ENCODE peak calls at places on chromosomes 5 and 9, in eight cellular contexts. G is WERI-Rb-1, W is A549, P is spleen, I is PC-3, E is MCF 10A, T is RWPE1, K is foreskin fibroblast. R is an unnamed sample.

GRCh38 chr9:107094370-107094769 is 188.7 kb upstream of the RAD23B start:
- DNase-seq in I (no peak), W (no peak), E (no peak), K (no peak), T (no peak), P (no peak), G (no peak), R (no peak)

GRCh38 chr9:86072393-86073016 is 26.9 kb downstream of the GOLM1 start:
- DNase-seq in K (peak; percentile 13), T (no peak), E (no peak), G (no peak), W (no peak), P (no peak), I (no peak), R (no peak)

GRCh38 chr5:58456486-58456885 is 3.4 kb downstream of the PLK2 start:
- DNase-seq in W (no peak), K (no peak), T (no peak), I (no peak), G (no peak), P (no peak), E (no peak), R (no peak)

GRCh38 chr9:92726971-92727715 is 37.5 kb downstream of the BICD2 start:
- DNase-seq in K (no peak), E (no peak), P (peak; percentile 51), T (no peak), I (no peak), G (peak; percentile 92), W (no peak), R (no peak)

GRCh38 chr5:107067391-107067790 is 603.3 kb downstream of the EFNA5 start:
- DNase-seq in I (no peak), E (no peak), K (no peak), G (no peak), T (no peak), W (no peak), P (no peak), R (no peak)

GRCh38 chr5:62284946-62285891 is 20.8 kb upstream of the KIF2A start:
- DNase-seq in E (no peak), P (no peak), G (no peak), K (no peak), W (no peak), I (no peak), T (no peak), R (no peak)

GRCh38 chr9:7206221-7206758 is 448.5 kb downstream of the KDM4C start:
- DNase-seq in E (no peak), P (no peak), G (no peak), I (no peak), K (no peak), T (no peak), W (no peak), R (no peak)

GRCh38 chr9:90180374-90180773 is 462.2 kb downstream of the DIRAS2 start:
- DNase-seq in W (no peak), T (no peak), G (no peak), P (no peak), E (no peak), I (no peak), K (no peak), R (no peak)

GRCh38 chr9:137956688-137957385 is 79.3 kb downstream of the CACNA1B start:
- DNase-seq in G (no peak), T (no peak), E (no peak), W (no peak), I (no peak), K (no peak), P (no peak), R (no peak)

GRCh38 chr9:72749276-72749675 is 203.6 kb downstream of the ALDH1A1 start:
- DNase-seq in K (no peak), T (no peak), G (no peak), E (no peak), W (no peak), P (no peak), I (no peak), R (no peak)

GRCh38 chr5:376951-377325 is 55.4 kb downstream of the AHRR start:
- DNase-seq in E (no peak), G (no peak), T (no peak), I (no peak), W (no peak), K (no peak), P (peak; percentile 30), R (no peak)

GRCh38 chr9:130036099-130036498 is 6.9 kb downstream of the FNBP1 start:
- DNase-seq in E (peak; percentile 30), K (peak; percentile 36), P (no peak), T (peak; percentile 45), G (no peak), W (no peak), I (peak; percentile 66), R (no peak)

GRCh38 chr5:107519900-107520354 is 150.8 kb downstream of the EFNA5 start:
- DNase-seq in G (no peak), P (no peak), T (peak; percentile 32), K (peak; percentile 53), W (no peak), E (no peak), I (peak; percentile 64), R (peak; percentile 55)

GRCh38 chr9:121297414-121297813 is 29.5 kb downstream of the GSN start:
- DNase-seq in I (no peak), T (no peak), E (no peak), K (no peak), P (no peak), G (no peak), W (no peak), R (no peak)

GRCh38 chr9:117737721-117738226 is 33.6 kb downstream of the TLR4 start:
- DNase-seq in E (no peak), P (no peak), I (no peak), W (no peak), G (peak; percentile 41), K (no peak), T (no peak), R (no peak)

GRCh38 chr5:14871084-14871572 is 450 bp downstream of the ANKH start:
- DNase-seq in I (no peak), K (no peak), P (peak; percentile 89), T (no peak), E (peak; percentile 24), W (no peak), G (peak; percentile 38), R (peak; percentile 12)

GRCh38 chr5:16807475-16807874 is 128.6 kb downstream of the MYO10 start:
- DNase-seq in E (no peak), T (no peak), G (no peak), P (no peak), K (no peak), W (no peak), I (no peak), R (no peak)

GRCh38 chr9:36134761-36135505 is 1.6 kb upstream of the GLIPR2 start:
- DNase-seq in G (no peak), I (no peak), W (no peak), P (no peak), E (no peak), T (no peak), K (no peak), R (no peak)

GRCh38 chr5:148401604-148402003 is 17.8 kb downstream of the FBXO38 start:
- DNase-seq in E (no peak), T (no peak), I (peak; percentile 66), K (no peak), W (no peak), P (no peak), G (no peak), R (no peak)

GRCh38 chr5:148394587-148395019 is 10.8 kb downstream of the FBXO38 start:
- DNase-seq in K (no peak), W (no peak), I (no peak), G (no peak), E (no peak), T (no peak), P (no peak), R (no peak)

GRCh38 chr5:148397968-148398595 is 14.3 kb downstream of the FBXO38 start:
- DNase-seq in K (no peak), I (peak; percentile 54), G (peak; percentile 53), W (no peak), E (peak; percentile 77), P (no peak), T (peak; percentile 34), R (peak; percentile 19)

GRCh38 chr5:148395031-148395430 is 11.3 kb downstream of the FBXO38 start:
- DNase-seq in K (no peak), P (no peak), W (no peak), I (no peak), E (no peak), G (no peak), T (no peak), R (no peak)

GRCh38 chr5:148398698-148399121 is 15.0 kb downstream of the FBXO38 start:
- DNase-seq in W (no peak), E (no peak), K (no peak), I (peak; percentile 54), T (no peak), G (no peak), P (no peak), R (peak; percentile 14)
- TF ChIP-seq CTCF in W (no peak), E (peak; percentile 15), K (no peak), I (peak; percentile 75), T (no peak), G (no peak), P (no peak), R (peak; percentile 9)

GRCh38 chr9:116477584-116478141 is 209.4 kb upstream of the TRIM32 start:
- DNase-seq in E (no peak), T (no peak), P (no peak), W (no peak), I (no peak), G (no peak), K (no peak), R (no peak)
- TF ChIP-seq CTCF in E (no peak), T (no peak), P (no peak), W (no peak), I (no peak), G (no peak), K (no peak), R (no peak)

GRCh38 chr9:126989847-126990821 is 75.6 kb downstream of the RALGPS1 start:
- DNase-seq in P (no peak), T (no peak), E (no peak), I (no peak), W (no peak), K (peak; percentile 18), G (no peak), R (no peak)
- TF ChIP-seq CTCF in P (no peak), T (no peak), E (no peak), I (no peak), W (no peak), K (no peak), G (no peak), R (no peak)

DNA sequence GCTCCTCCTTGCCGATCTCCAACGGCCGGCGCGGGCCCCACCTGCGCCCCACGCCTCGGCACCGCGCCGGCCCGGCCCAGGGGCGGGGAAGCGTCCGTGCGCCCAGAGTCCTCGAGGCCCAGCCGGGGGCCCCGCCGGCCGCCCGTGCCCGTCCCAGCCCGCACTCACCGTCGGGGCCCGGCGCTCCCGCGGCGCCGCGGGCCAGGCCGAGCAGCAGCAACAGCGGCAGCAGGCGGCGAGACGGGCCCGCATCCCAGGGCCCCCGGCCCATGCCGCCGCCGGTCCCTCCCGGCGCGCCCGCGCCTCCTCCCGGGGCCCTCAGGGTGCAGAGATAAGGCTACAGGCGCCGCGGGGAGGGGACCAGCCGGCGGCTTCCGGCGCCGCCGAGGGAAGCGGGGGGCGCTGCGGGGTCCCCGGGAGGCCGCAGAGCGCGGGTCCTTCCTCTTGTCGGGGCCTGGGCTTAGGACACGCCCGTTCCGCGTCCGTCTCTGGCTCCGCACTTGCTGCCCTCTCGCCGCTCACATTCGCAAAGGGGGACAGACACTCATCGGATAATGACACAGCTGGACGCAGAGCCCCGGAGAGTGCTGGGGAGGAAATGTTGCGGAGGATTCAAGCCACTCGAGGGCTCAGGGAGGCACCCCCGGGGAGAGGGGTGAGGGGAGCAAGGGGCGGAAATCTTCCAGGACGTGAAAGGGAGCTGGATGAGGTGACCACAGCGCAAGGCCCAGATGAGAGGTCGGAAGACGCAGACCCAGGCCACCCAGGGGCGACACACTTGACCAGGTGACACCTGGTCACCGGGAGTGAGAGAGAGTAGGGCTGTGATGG is at the start of gene SUSD1:
- DNase-seq in G (peak; percentile 71), W (no peak), T (peak; percentile 57), P (peak; percentile 90), K (no peak), E (no peak), I (no peak), R (peak; percentile 30)
- TF ChIP-seq CTCF in G (no peak), W (no peak), T (no peak), P (no peak), K (no peak), E (no peak), I (no peak), R (no peak)